ENCODE peak calls at places on chromosomes 11 and 22, in six cellular contexts. B is HCT116, W is PC-3, C is neural progenitor cell, N is GM23248, S is SK-N-SH. A is an unnamed sample.

GRCh38 chr22:24330636-24331035 is 60.0 kb downstream of the SPECC1L start:
- DNase-seq in B (no peak), W (peak), C (no peak), N (peak), S (no peak), A (no peak)

GRCh38 chr11:68313574-68314202 is 1.3 kb downstream of the LRP5 start:
- DNase-seq in B (no peak), W (peak), C (peak), N (peak), S (peak), A (no peak)

GRCh38 chr11:12150831-12151382 is 40.5 kb downstream of the MICAL2 start:
- DNase-seq in B (no peak), W (peak), C (no peak), N (peak), S (no peak), A (no peak)

GRCh38 chr11:103888541-103888951 is 147.9 kb upstream of the DDI1 start:
- DNase-seq in B (no peak), W (peak), C (no peak), N (peak), S (no peak), A (no peak)

GRCh38 chr22:41273128-41273527 is 12.9 kb downstream of the RANGAP1 start:
- DNase-seq in B (no peak), W (no peak), C (no peak), N (no peak), S (no peak), A (no peak)

GRCh38 chr11:20647976-20648565 is 21.3 kb upstream of the NELL1 start:
- DNase-seq in B (peak), W (peak), C (peak), N (peak), S (peak), A (peak)

GRCh38 chr22:29359469-29359868 is 28.9 kb downstream of the AP1B1 start:
- DNase-seq in B (peak), W (peak), C (peak), N (peak), S (peak), A (no peak)

GRCh38 chr11:84408946-84409411 is 1122.8 kb upstream of the CCDC90B start:
- DNase-seq in B (no peak), W (no peak), C (peak), N (peak), S (no peak), A (no peak)

GRCh38 chr11:119673389-119674336 is 55.3 kb downstream of the NECTIN1 start:
- DNase-seq in B (no peak), W (no peak), C (no peak), N (no peak), S (no peak), A (peak)

GRCh38 chr11:108985611-108986279 is 320.9 kb downstream of the DDX10 start:
- DNase-seq in B (no peak), W (peak), C (no peak), N (peak), S (no peak), A (no peak)

GRCh38 chr11:79062814-79063762 is 377.7 kb downstream of the TENM4 start:
- DNase-seq in B (peak), W (peak), C (peak), N (peak), S (peak), A (no peak)

GRCh38 chr22:49418943-49419342 is 408.7 kb downstream of the BRD1 start:
- DNase-seq in B (no peak), W (no peak), C (no peak), N (no peak), S (no peak), A (no peak)

GRCh38 chr11:116853461-116854073 is 16.1 kb upstream of the APOA1 start:
- DNase-seq in B (peak), W (peak), C (no peak), N (peak), S (no peak), A (peak)

GRCh38 chr11:43298397-43298796 is 13.4 kb upstream of the API5 start:
- DNase-seq in B (no peak), W (no peak), C (no peak), N (no peak), S (no peak), A (no peak)

GRCh38 chr11:14789879-14790484 is 102.0 kb downstream of the CYP2R1 start:
- DNase-seq in B (no peak), W (peak), C (no peak), N (peak), S (no peak), A (peak)

GRCh38 chr22:45942344-45942743 is 34.6 kb downstream of the WNT7B start:
- DNase-seq in B (no peak), W (no peak), C (no peak), N (no peak), S (no peak), A (no peak)

GRCh38 chr11:83971063-83971462 is 684.9 kb upstream of the CCDC90B start:
- DNase-seq in B (no peak), W (no peak), C (no peak), N (peak), S (no peak), A (no peak)

GRCh38 chr22:47154621-47155081 is 392.2 kb downstream of the TBC1D22A start:
- DNase-seq in B (no peak), W (peak), C (no peak), N (peak), S (peak), A (no peak)

GRCh38 chr22:36463783-36464184 is 17.7 kb downstream of the TXN2 start:
- DNase-seq in B (no peak), W (no peak), C (no peak), N (no peak), S (no peak), A (no peak)

GRCh38 chr22:35961480-35961902 is 67.1 kb downstream of the RBFOX2 start:
- DNase-seq in B (no peak), W (no peak), C (peak), N (peak), S (peak), A (no peak)

GRCh38 chr11:5423131-5423530 is 1.2 kb downstream of the OR51Q1 start:
- DNase-seq in B (no peak), W (no peak), C (no peak), N (peak), S (no peak), A (no peak)

GRCh38 chr11:45110562-45110961 is 35.9 kb upstream of the PRDM11 start:
- DNase-seq in B (peak), W (peak), C (peak), N (peak), S (peak), A (peak)

GRCh38 chr11:27557223-27557622 is 50.7 kb upstream of the LIN7C start:
- DNase-seq in B (no peak), W (no peak), C (no peak), N (peak), S (no peak), A (no peak)

GRCh38 chr11:66996609-66997273 is 21.6 kb downstream of the C11orf86 start:
- DNase-seq in B (no peak), W (no peak), C (no peak), N (peak), S (no peak), A (no peak)

GRCh38 chr22:47180796-47181195 is 418.3 kb downstream of the TBC1D22A start:
- DNase-seq in B (no peak), W (no peak), C (no peak), N (no peak), S (no peak), A (no peak)

GRCh38 chr11:94583885-94584500 is 16.8 kb downstream of the PIWIL4 start:
- DNase-seq in B (no peak), W (no peak), C (no peak), N (peak), S (no peak), A (no peak)

GRCh38 chr11:114977596-114977995 is 299.3 kb downstream of the NXPE2 start:
- DNase-seq in B (no peak), W (no peak), C (no peak), N (no peak), S (no peak), A (no peak)

GRCh38 chr11:23944939-23945338 is 551.9 kb upstream of the LUZP2 start:
- DNase-seq in B (no peak), W (no peak), C (no peak), N (no peak), S (no peak), A (no peak)

GRCh38 chr11:74731301-74732094 is at the start of gene CHRDL2:
- DNase-seq in B (no peak), W (no peak), C (peak), N (peak), S (peak), A (no peak)

GRCh38 chr22:40509401-40510134 is 127.0 kb downstream of the MRTFA start:
- DNase-seq in B (no peak), W (no peak), C (no peak), N (peak), S (no peak), A (no peak)

GRCh38 chr11:117623831-117624271 is 173.2 kb downstream of the DSCAML1 start:
- DNase-seq in B (no peak), W (no peak), C (no peak), N (no peak), S (no peak), A (no peak)

GRCh38 chr11:61495801-61496601 is 12.5 kb upstream of the LRRC10B start:
- DNase-seq in B (no peak), W (no peak), C (no peak), N (no peak), S (peak), A (no peak)

GRCh38 chr22:21632237-21632895 is at the start of gene CCDC116:
- DNase-seq in B (no peak), W (no peak), C (peak), N (no peak), S (peak), A (no peak)

DNA sequence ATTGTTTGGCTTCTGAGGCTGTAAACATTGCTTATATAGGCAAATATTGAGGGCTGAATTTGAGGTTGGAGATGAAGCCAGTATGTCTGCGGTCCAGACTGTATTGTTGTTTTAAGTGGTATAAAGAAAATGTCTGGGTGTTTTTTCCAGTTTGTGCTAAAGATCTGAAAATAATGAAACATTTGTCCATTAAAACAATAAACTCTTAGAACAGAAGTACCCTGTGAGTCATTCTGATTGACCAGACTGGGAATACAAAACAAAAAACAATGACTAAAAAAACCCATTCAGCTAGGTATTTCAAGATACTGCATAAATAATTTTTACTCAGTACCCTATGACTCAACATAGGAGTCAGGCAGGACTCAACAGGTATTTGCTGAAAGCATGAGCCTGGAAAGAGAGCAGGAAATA is 20.4 kb downstream of the ALKBH8 start:
- DNase-seq in B (peak), W (peak), C (no peak), N (peak), S (no peak), A (no peak)
- H3K9ac ChIP-seq in B (no peak), W (peak), C (no peak), N (no peak), S (no peak), A (no peak)

GRCh38 chr11:64711944-64712306 is 11.1 kb downstream of the NRXN2 start:
- DNase-seq in B (no peak), W (no peak), C (no peak), N (no peak), S (no peak), A (no peak)

GRCh38 chr11:64711138-64711943 is 11.7 kb downstream of the NRXN2 start:
- DNase-seq in B (no peak), W (no peak), C (peak), N (no peak), S (peak), A (no peak)

GRCh38 chr11:64712430-64713030 is 10.5 kb downstream of the NRXN2 start:
- DNase-seq in B (no peak), W (no peak), C (no peak), N (no peak), S (peak), A (no peak)

GRCh38 chr11:64713031-64713780 is 9.8 kb downstream of the NRXN2 start:
- DNase-seq in B (no peak), W (no peak), C (peak), N (peak), S (no peak), A (peak)

GRCh38 chr11:64710418-64711137 is 12.4 kb downstream of the NRXN2 start:
- DNase-seq in B (no peak), W (peak), C (no peak), N (peak), S (no peak), A (no peak)
- H2AFZ ChIP-seq in B (peak), W (no peak), C (no peak), N (no peak), S (no peak), A (no peak)

DNA sequence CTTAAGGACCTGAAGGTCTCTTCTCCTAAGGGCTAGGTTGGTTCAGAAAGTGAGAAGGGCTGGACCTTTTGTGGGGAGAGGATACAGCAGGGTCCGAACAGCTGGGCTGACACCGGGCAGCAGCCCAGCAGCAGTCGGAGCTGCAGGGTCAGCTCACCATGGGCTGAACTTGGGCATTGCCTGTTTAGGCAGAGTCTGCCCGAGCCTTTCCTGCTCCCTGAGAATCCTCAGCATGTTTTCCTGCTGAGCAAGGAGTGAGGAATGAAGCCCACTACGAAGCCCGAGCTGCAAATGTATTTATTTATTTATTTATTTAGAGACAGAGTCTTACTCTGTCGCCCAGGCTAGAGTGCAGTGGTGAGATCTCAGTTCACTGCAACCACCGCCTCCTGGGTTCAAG is 83.9 kb downstream of the PTPRJ start:
- DNase-seq in B (no peak), W (no peak), C (no peak), N (peak), S (no peak), A (no peak)
- TF ChIP-seq EZH2phosphoT487 in B (no peak), W (no peak), C (no peak), N (no peak), S (no peak), A (no peak)

GRCh38 chr11:9574556-9574805 is 1.0 kb downstream of the WEE1 start:
- DNase-seq in B (no peak), W (no peak), C (peak), N (no peak), S (no peak), A (no peak)

GRCh38 chr11:9573054-9573774 is at the start of gene WEE1:
- DNase-seq in B (peak), W (peak), C (peak), N (peak), S (peak), A (peak)

GRCh38 chr11:9575531-9576240 is 2.2 kb downstream of the WEE1 start:
- DNase-seq in B (no peak), W (no peak), C (no peak), N (peak), S (no peak), A (no peak)

GRCh38 chr11:9573775-9574555 is 495 bp downstream of the WEE1 start:
- DNase-seq in B (no peak), W (no peak), C (peak), N (peak), S (peak), A (peak)

GRCh38 chr11:9574806-9575530 is 1.5 kb downstream of the WEE1 start:
- DNase-seq in B (peak), W (peak), C (peak), N (peak), S (peak), A (peak)
- H3K9ac ChIP-seq in B (peak), W (peak), C (peak), N (peak), S (peak), A (peak)